ENCODE peak calls at places on chromosomes 5 and 9, in ten cellular contexts. I, U, N, L, T, A, G, X, S and Z are unnamed samples. For H3K4me1, the result is how much of the 10 kb centered on the place peaks cover.

GRCh38 chr9:23643656-23644258 is 182.3 kb downstream of the ELAVL2 start:
- DNase-seq in I (no peak), U (no peak), N (no peak), L (no peak), T (no peak), A (peak), G (no peak), X (no peak), S (no peak), Z (no peak)

GRCh38 chr5:40738502-40738901 is 17.3 kb downstream of the TTC33 start:
- DNase-seq in I (peak), U (no peak), N (no peak), L (no peak), T (no peak), A (no peak), G (no peak), X (no peak), S (no peak), Z (no peak)

GRCh38 chr5:168076561-168076991 is 214.9 kb upstream of the WWC1 start:
- DNase-seq in I (peak), U (no peak), N (no peak), L (no peak), T (no peak), A (peak), G (no peak), X (no peak), S (peak), Z (peak)

GRCh38 chr5:103519550-103519949 is 43.0 kb downstream of the NUDT12 start:
- DNase-seq in I (peak), U (no peak), N (no peak), L (no peak), T (no peak), A (peak), G (no peak), X (no peak), S (no peak), Z (no peak)

GRCh38 chr9:87609002-87609401 is 111.3 kb downstream of the DAPK1 start:
- DNase-seq in I (no peak), U (no peak), N (no peak), L (no peak), T (no peak), A (no peak), G (no peak), X (no peak), S (no peak), Z (no peak)

GRCh38 chr9:34869390-34869789 is 88.7 kb upstream of the PHF24 start:
- DNase-seq in I (peak), U (no peak), N (no peak), L (no peak), T (no peak), A (peak), G (no peak), X (no peak), S (no peak), Z (peak)

GRCh38 chr5:155004138-155004744 is 9.3 kb upstream of the KIF4B start:
- DNase-seq in I (peak), U (no peak), N (no peak), L (no peak), T (no peak), A (peak), G (no peak), X (no peak), S (no peak), Z (peak)

GRCh38 chr9:115349542-115349941 is 231.6 kb upstream of the TNC start:
- DNase-seq in I (peak), U (no peak), N (no peak), L (no peak), T (no peak), A (peak), G (no peak), X (no peak), S (no peak), Z (no peak)

GRCh38 chr5:75756991-75757390 is 39.8 kb upstream of the POC5 start:
- DNase-seq in I (peak), U (no peak), N (no peak), L (no peak), T (no peak), A (peak), G (no peak), X (no peak), S (no peak), Z (no peak)

GRCh38 chr9:18002718-18003438 is 424.0 kb downstream of the SH3GL2 start:
- DNase-seq in I (no peak), U (no peak), N (no peak), L (no peak), T (no peak), A (no peak), G (no peak), X (no peak), S (no peak), Z (no peak)

GRCh38 chr5:61082516-61083280 is 79.6 kb downstream of the SMIM15 start:
- DNase-seq in I (peak), U (no peak), N (no peak), L (no peak), T (no peak), A (peak), G (no peak), X (no peak), S (no peak), Z (no peak)

GRCh38 chr9:136333486-136333885 is 6.1 kb downstream of the GPSM1 start:
- DNase-seq in I (no peak), U (no peak), N (no peak), L (no peak), T (no peak), A (no peak), G (no peak), X (no peak), S (no peak), Z (peak)

GRCh38 chr9:136336156-136336860 is 9.0 kb downstream of the GPSM1 start:
- DNase-seq in I (peak), U (no peak), N (no peak), L (no peak), T (no peak), A (no peak), G (no peak), X (no peak), S (no peak), Z (peak)

GRCh38 chr9:136336881-136337280 is 9.5 kb downstream of the GPSM1 start:
- DNase-seq in I (no peak), U (no peak), N (no peak), L (no peak), T (no peak), A (no peak), G (no peak), X (no peak), S (no peak), Z (no peak)

GRCh38 chr9:136334541-136334940 is 7.2 kb downstream of the GPSM1 start:
- DNase-seq in I (no peak), U (no peak), N (no peak), L (no peak), T (no peak), A (no peak), G (no peak), X (no peak), S (no peak), Z (no peak)

GRCh38 chr9:136335296-136336155 is 8.2 kb downstream of the GPSM1 start:
- DNase-seq in I (no peak), U (no peak), N (no peak), L (no peak), T (no peak), A (no peak), G (no peak), X (no peak), S (no peak), Z (peak)
- H3K4me1 ChIP-seq in I (under half), U (under half), N (under half), L (under half), T (under half), A (under half), G (under half), X (under half), S (under half), Z (under half)

GRCh38 chr9:134333234-134333873 is 7.1 kb downstream of the RXRA start:
- DNase-seq in I (peak), U (no peak), N (no peak), L (no peak), T (no peak), A (no peak), G (peak), X (peak), S (peak), Z (no peak)

GRCh38 chr9:134335490-134336173 is 9.4 kb downstream of the RXRA start:
- DNase-seq in I (no peak), U (no peak), N (no peak), L (no peak), T (no peak), A (no peak), G (peak), X (peak), S (peak), Z (peak)

GRCh38 chr9:134333874-134334581 is 7.8 kb downstream of the RXRA start:
- DNase-seq in I (no peak), U (no peak), N (no peak), L (no peak), T (no peak), A (no peak), G (peak), X (no peak), S (peak), Z (peak)

GRCh38 chr9:134336174-134336705 is 10.0 kb downstream of the RXRA start:
- DNase-seq in I (no peak), U (no peak), N (no peak), L (no peak), T (no peak), A (no peak), G (no peak), X (no peak), S (no peak), Z (no peak)

GRCh38 chr9:134335095-134335489 is 8.8 kb downstream of the RXRA start:
- DNase-seq in I (peak), U (no peak), N (no peak), L (no peak), T (no peak), A (peak), G (peak), X (no peak), S (no peak), Z (no peak)
- H3K4me1 ChIP-seq in I (under half), U (half or more), N (under half), L (under half), T (half or more), A (under half), G (half or more), X (half or more), S (half or more), Z (half or more)

GRCh38 chr5:114665551-114665950 is 303.7 kb downstream of the KCNN2 start:
- DNase-seq in I (no peak), U (no peak), N (no peak), L (no peak), T (no peak), A (no peak), G (no peak), X (no peak), S (no peak), Z (no peak)
- H3K4me1 ChIP-seq in I (under half), U (under half), N (under half), L (under half), T (under half), A (under half), G (under half), X (under half), S (under half), Z (under half)

DNA sequence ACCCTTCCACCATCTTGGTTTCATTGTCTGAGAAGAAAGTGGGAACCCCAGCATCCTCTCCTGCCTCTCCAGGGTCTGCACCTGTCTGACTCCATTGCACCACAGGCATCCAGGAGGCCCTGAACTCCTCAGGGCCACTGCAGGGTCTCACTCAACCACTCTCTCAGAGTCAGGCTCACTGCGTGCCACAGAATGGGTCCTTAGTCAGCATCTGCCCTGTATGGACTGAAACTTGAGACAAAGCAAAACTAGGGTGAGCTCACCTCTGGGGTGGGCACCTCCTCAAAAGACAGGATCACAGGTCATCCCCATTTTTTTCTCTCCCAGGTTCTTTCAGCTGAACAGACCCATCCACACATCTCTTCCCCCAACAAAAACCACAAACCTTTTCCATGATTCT is 59.2 kb upstream of the CPEB4 start:
- DNase-seq in I (no peak), U (no peak), N (no peak), L (no peak), T (no peak), A (no peak), G (no peak), X (no peak), S (no peak), Z (no peak)
- H3K4me1 ChIP-seq in I (under half), U (under half), N (under half), L (under half), T (under half), A (under half), G (under half), X (under half), S (under half), Z (under half)